ENCODE peak calls at places on chromosomes 13 and 19, in four cellular contexts. One of them, this sample, is unnamed.

GRCh38 chr19:48683349-48683748 is 10.5 kb upstream of the NTN5 start:
- DNase-seq in GM23248: peak; percentile 53
- DNase-seq in MM.1S: peak; percentile 17
- DNase-seq in GM23338: no peak
- DNase-seq in this sample: no peak

GRCh38 chr19:11737964-11738745 is 591 bp downstream of the ZNF823 start:
- DNase-seq in GM23248: peak; percentile 70
- DNase-seq in MM.1S: peak; percentile 66
- DNase-seq in GM23338: peak; percentile 56
- DNase-seq in this sample: peak; percentile 85

GRCh38 chr19:532578-533484 is 1.3 kb downstream of the CDC34 start:
- DNase-seq in GM23248: peak; percentile 83
- DNase-seq in MM.1S: peak; percentile 64
- DNase-seq in GM23338: peak; percentile 90
- DNase-seq in this sample: peak; percentile 83

GRCh38 chr13:77434289-77434688 is 101.2 kb upstream of the SCEL start:
- DNase-seq in GM23248: no peak
- DNase-seq in MM.1S: no peak
- DNase-seq in GM23338: no peak
- DNase-seq in this sample: no peak

GRCh38 chr13:80862466-80862865 is 521.5 kb upstream of the SPRY2 start:
- DNase-seq in GM23248: no peak
- DNase-seq in MM.1S: no peak
- DNase-seq in GM23338: peak; percentile 35
- DNase-seq in this sample: no peak

GRCh38 chr19:17202249-17202648 is 12.9 kb upstream of the USE1 start:
- DNase-seq in GM23248: peak; percentile 69
- DNase-seq in MM.1S: no peak
- DNase-seq in GM23338: peak; percentile 52
- DNase-seq in this sample: peak; percentile 10

GRCh38 chr13:46810440-46810839 is 13.5 kb upstream of the ESD start:
- DNase-seq in GM23248: peak; percentile 43
- DNase-seq in MM.1S: no peak
- DNase-seq in GM23338: no peak
- DNase-seq in this sample: no peak

GRCh38 chr13:97223711-97224461 is 1.8 kb downstream of the MBNL2 start:
- DNase-seq in GM23248: peak; percentile 94
- DNase-seq in MM.1S: peak; percentile 70
- DNase-seq in GM23338: peak; percentile 67
- DNase-seq in this sample: peak; percentile 85

GRCh38 chr13:28250542-28250941 is 112.2 kb downstream of the PAN3 start:
- DNase-seq in GM23248: no peak
- DNase-seq in MM.1S: no peak
- DNase-seq in GM23338: no peak
- DNase-seq in this sample: no peak

GRCh38 chr13:89465366-89465765 is 1794.2 kb downstream of the SLITRK5 start:
- DNase-seq in GM23248: peak; percentile 3
- DNase-seq in MM.1S: no peak
- DNase-seq in GM23338: no peak
- DNase-seq in this sample: no peak

GRCh38 chr13:36945078-36945477 is 25.0 kb upstream of the SMAD9 start:
- DNase-seq in GM23248: no peak
- DNase-seq in MM.1S: no peak
- DNase-seq in GM23338: no peak
- DNase-seq in this sample: no peak

GRCh38 chr13:75566658-75567057 is 17.1 kb downstream of the UCHL3 start:
- DNase-seq in GM23248: peak; percentile 70
- DNase-seq in MM.1S: no peak
- DNase-seq in GM23338: peak; percentile 29
- DNase-seq in this sample: peak; percentile 24

GRCh38 chr19:53961523-53962345 is 1.0 kb upstream of the CACNG8 start:
- DNase-seq in GM23248: no peak
- DNase-seq in MM.1S: no peak
- DNase-seq in GM23338: peak; percentile 76
- DNase-seq in this sample: no peak
- TF ChIP-seq EZH2 in GM23248: peak; percentile 30
- TF ChIP-seq EZH2 in MM.1S: no peak
- TF ChIP-seq EZH2 in GM23338: no peak
- TF ChIP-seq EZH2 in this sample: peak; percentile 64

GRCh38 chr13:79861731-79862130 is 380.8 kb downstream of the NDFIP2 start:
- DNase-seq in GM23248: no peak
- DNase-seq in MM.1S: no peak
- DNase-seq in GM23338: no peak
- DNase-seq in this sample: peak; percentile 65
- H3K9me2 ChIP-seq in GM23248: no peaks in the 10 kb centered on the region
- H3K9me2 ChIP-seq in MM.1S: no peaks in the 10 kb centered on the region
- H3K9me2 ChIP-seq in GM23338: peaks cover 9% of the 10 kb centered on the region
- H3K9me2 ChIP-seq in this sample: no peaks in the 10 kb centered on the region

GRCh38 chr19:5515737-5516136 is 52.0 kb downstream of the TINCR start:
- DNase-seq in GM23248: no peak
- DNase-seq in MM.1S: no peak
- DNase-seq in GM23338: peak; percentile 66
- DNase-seq in this sample: no peak

GRCh38 chr19:5519076-5519475 is 48.7 kb downstream of the TINCR start:
- DNase-seq in GM23248: no peak
- DNase-seq in MM.1S: no peak
- DNase-seq in GM23338: no peak
- DNase-seq in this sample: no peak

GRCh38 chr19:5514001-5514400 is 53.8 kb downstream of the TINCR start:
- DNase-seq in GM23248: no peak
- DNase-seq in MM.1S: no peak
- DNase-seq in GM23338: no peak
- DNase-seq in this sample: no peak
- TF ChIP-seq EZH2phosphoT487 in GM23248: no peak
- TF ChIP-seq EZH2phosphoT487 in MM.1S: no peak
- TF ChIP-seq EZH2phosphoT487 in GM23338: no peak
- TF ChIP-seq EZH2phosphoT487 in this sample: no peak

DNA sequence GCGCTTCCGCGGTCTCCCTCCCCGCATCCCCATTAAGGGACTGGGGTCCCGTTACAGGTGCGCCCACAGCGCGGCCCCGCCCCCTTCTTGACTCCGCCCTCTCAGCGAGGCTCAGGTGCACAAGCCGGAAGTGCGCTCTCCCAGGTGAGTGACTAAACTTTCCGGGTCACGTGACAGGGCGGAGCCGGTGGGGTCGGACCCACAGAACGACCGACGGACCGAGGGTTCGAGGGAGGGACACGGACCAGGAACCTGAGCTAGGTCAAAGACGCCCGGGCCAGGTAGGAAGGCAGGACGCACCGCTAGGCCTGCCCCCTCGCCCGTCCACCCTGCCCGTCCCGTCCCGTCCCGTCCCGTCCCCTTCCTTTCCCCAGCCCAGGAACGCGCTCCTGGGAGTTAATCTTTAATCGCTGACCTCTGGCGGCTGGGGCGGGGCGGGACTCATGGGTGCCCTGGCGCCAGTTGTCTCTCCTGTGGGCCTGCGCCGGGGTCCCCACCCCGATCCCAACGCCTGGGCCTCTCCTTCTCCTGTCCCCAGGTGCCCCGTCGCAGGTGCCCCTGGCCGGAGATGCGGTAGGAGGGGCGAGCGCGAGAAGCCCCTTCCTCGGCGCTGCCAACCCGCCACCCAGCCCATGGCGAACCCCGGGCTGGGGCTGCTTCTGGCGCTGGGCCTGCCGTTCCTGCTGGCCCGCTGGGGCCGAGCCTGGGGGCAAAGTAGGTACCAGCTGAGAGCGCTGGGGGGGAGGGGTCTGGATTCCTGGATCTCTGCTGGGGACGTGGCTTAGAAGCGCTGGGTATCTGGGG is at the start of gene CRB3:
- DNase-seq in GM23248: no peak
- DNase-seq in MM.1S: peak; percentile 74
- DNase-seq in GM23338: peak; percentile 99
- DNase-seq in this sample: peak; percentile 96
- TF ChIP-seq EZH2 in GM23248: no peak
- TF ChIP-seq EZH2 in MM.1S: no peak
- TF ChIP-seq EZH2 in GM23338: no peak
- TF ChIP-seq EZH2 in this sample: no peak

DNA sequence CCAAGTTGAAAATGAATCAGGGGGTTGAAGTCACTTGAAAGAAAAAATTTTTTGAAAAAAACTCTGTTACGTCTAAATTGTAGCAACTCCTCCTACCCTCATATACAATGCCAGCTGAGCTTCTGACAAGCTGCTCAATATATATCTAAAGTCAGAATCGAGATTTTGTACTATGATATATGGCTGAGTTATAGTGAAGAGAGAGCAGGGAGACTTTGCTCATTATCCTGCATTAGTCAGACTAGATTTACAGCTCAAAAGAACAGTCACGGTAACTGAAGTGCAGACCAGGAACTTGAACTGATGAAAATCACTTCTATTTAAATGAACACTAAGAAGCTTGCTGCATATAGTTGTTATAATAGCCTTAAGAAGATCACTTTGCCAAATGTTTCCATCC is 153.1 kb downstream of the LACC1 start:
- DNase-seq in GM23248: peak; percentile 7
- DNase-seq in MM.1S: no peak
- DNase-seq in GM23338: no peak
- DNase-seq in this sample: no peak
- H3K9me2 ChIP-seq in GM23248: no peaks in the 10 kb centered on the region
- H3K9me2 ChIP-seq in MM.1S: no peaks in the 10 kb centered on the region
- H3K9me2 ChIP-seq in GM23338: peaks cover 15% of the 10 kb centered on the region
- H3K9me2 ChIP-seq in this sample: no peaks in the 10 kb centered on the region

DNA sequence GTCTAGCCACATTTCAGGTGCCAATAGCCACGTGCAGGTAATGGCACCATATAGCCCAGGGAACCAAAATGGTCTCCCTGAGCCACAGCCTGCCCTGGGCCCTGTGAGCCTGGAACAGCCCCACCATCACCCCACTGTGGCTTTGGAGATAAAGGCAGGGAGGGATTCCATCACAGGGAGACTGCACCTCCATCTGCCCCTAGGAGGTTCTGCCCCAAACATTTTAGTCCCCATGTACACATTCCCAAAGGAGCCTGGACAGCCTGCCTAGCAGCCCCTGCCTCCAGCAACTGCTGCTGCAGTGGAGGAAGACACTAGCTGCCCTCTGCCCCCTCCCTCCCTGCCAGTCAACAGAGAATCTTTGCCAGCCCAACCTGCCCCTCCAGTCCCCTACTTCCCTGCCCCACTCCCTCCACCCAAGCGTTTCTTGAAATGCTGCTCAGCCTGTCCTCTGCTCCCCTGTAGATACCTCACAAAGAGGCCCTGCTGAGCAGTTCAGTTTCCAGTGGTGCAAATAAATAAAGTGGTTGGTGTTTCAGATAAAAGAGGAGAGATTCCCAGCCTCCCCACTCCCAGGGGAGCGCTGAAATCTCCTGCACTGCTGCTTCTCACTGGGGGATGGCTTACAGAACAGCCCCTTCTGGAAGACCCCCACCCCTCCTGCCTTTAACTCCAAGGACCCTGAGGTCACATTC is 921.8 kb downstream of the UQCRFS1 start:
- DNase-seq in GM23248: no peak
- DNase-seq in MM.1S: no peak
- DNase-seq in GM23338: peak; percentile 43
- DNase-seq in this sample: no peak
- TF ChIP-seq EZH2phosphoT487 in GM23248: no peak
- TF ChIP-seq EZH2phosphoT487 in MM.1S: no peak
- TF ChIP-seq EZH2phosphoT487 in GM23338: no peak
- TF ChIP-seq EZH2phosphoT487 in this sample: no peak

GRCh38 chr13:32016631-32017030 is 14.9 kb upstream of the FRY start:
- DNase-seq in GM23248: peak; percentile 58
- DNase-seq in MM.1S: no peak
- DNase-seq in GM23338: no peak
- DNase-seq in this sample: peak; percentile 18
- TF ChIP-seq EZH2 in GM23248: no peak
- TF ChIP-seq EZH2 in MM.1S: no peak
- TF ChIP-seq EZH2 in GM23338: no peak
- TF ChIP-seq EZH2 in this sample: no peak

GRCh38 chr19:22530042-22530441 is 104.1 kb upstream of the ZNF492 start:
- DNase-seq in GM23248: no peak
- DNase-seq in MM.1S: no peak
- DNase-seq in GM23338: no peak
- DNase-seq in this sample: no peak
- H3K9me2 ChIP-seq in GM23248: no peaks in the 10 kb centered on the region
- H3K9me2 ChIP-seq in MM.1S: no peaks in the 10 kb centered on the region
- H3K9me2 ChIP-seq in GM23338: no peaks in the 10 kb centered on the region
- H3K9me2 ChIP-seq in this sample: no peaks in the 10 kb centered on the region

DNA sequence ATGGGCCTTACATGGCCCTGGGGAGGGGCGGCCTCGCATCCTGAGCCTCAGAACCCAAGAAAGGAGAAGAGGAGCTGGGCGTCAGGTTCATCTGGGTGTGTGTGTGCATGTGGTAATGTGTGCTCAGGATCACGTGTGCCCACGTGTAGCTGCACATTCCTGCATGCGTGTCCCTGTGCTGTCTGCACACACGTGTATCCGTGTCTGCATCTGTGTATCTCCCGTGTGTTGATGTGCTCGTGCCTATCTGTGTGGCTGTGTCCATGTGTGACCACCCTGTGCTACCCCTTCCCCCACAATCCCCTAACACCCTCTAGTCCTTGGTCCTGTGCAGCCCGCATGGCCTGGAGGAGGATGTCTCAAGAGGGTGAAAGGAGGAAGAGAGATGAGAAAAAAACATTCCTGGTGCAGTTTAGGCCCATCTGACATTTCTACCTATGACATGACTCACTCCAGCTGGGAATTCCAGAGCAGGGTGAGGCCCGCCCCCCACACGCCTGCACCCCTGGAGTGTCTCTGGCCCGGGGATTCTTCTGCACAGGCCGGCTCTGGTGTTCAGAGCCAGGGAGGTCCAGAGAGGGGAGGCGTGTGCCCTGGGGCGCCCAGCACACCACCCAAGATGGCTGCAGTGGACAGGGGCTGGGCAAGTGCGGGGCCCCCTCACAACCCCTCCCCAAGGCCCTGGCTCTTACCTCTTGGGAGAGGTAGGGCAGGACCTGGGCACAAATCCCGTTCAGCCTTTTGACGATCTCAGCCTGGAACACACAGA is 7.1 kb downstream of the TLE5 start:
- DNase-seq in GM23248: no peak
- DNase-seq in MM.1S: no peak
- DNase-seq in GM23338: no peak
- DNase-seq in this sample: peak; percentile 71
- TF ChIP-seq EZH2phosphoT487 in GM23248: no peak
- TF ChIP-seq EZH2phosphoT487 in MM.1S: no peak
- TF ChIP-seq EZH2phosphoT487 in GM23338: no peak
- TF ChIP-seq EZH2phosphoT487 in this sample: no peak

This sample was measured in hepatocyte.